ENCODE peak calls at places on chromosomes 12 and 14, in six cellular contexts. R, Y, F, T, L and O are unnamed samples.

GRCh38 chr12:54475542-54475941 is 2.1 kb upstream of the GTSF1 start:
- DNase-seq in R (no peak), Y (no peak), F (no peak), T (no peak), L (no peak), O (no peak)

GRCh38 chr12:108004368-108004767 is 124.7 kb upstream of the WSCD2 start:
- DNase-seq in R (peak; percentile 22), Y (no peak), F (peak; percentile 39), T (peak; percentile 15), L (peak; percentile 22), O (peak; percentile 8)

GRCh38 chr12:55637467-55637866 is 775 bp downstream of the OR10P1 start:
- DNase-seq in R (no peak), Y (no peak), F (no peak), T (no peak), L (no peak), O (no peak)

GRCh38 chr12:95492462-95492861 is 18.5 kb downstream of the METAP2 start:
- DNase-seq in R (no peak), Y (no peak), F (no peak), T (no peak), L (no peak), O (no peak)

GRCh38 chr12:76878045-76878898 is 547 bp downstream of the CSRP2 start:
- DNase-seq in R (peak; percentile 72), Y (peak; percentile 32), F (peak; percentile 78), T (no peak), L (peak; percentile 60), O (peak; percentile 79)

GRCh38 chr12:69873429-69873828 is 48.4 kb downstream of the MYRFL start:
- DNase-seq in R (no peak), Y (no peak), F (no peak), T (no peak), L (no peak), O (no peak)

GRCh38 chr12:51333536-51333935 is 9.6 kb upstream of the BIN2 start:
- DNase-seq in R (no peak), Y (no peak), F (no peak), T (no peak), L (no peak), O (no peak)

GRCh38 chr12:121294151-121294889 is 2.2 kb downstream of the CAMKK2 start:
- DNase-seq in R (no peak), Y (no peak), F (no peak), T (no peak), L (no peak), O (no peak)

GRCh38 chr12:59005195-59005961 is 85.1 kb upstream of the LRIG3 start:
- DNase-seq in R (no peak), Y (no peak), F (no peak), T (no peak), L (no peak), O (no peak)

GRCh38 chr14:64549016-64549415 is 745 bp upstream of the PPP1R36 start:
- DNase-seq in R (no peak), Y (no peak), F (no peak), T (no peak), L (no peak), O (no peak)